ENCODE peak calls at places on chromosome 17, in seven cellular contexts. G is Daoy; U is left ventricle myocardium inferior; R is islet precursor cell; A is GM04503; D is CD4-positive, alpha-beta memory T cell; V is left colon. W is an unnamed sample.

GRCh38 chr17:59837362-59838195 is 55.2 kb downstream of the TUBD1 start:
- DNase-seq in G (peak), U (no peak), R (peak), A (peak), D (peak), V (peak), W (peak)

GRCh38 chr17:27256225-27257030 is 37.5 kb upstream of the WSB1 start:
- DNase-seq in G (no peak), U (no peak), R (no peak), A (peak), D (no peak), V (no peak), W (no peak)

GRCh38 chr17:81840826-81841778 is 6.3 kb upstream of the PPP1R27 start:
- DNase-seq in G (no peak), U (peak), R (peak), A (no peak), D (no peak), V (no peak), W (peak)

GRCh38 chr17:75504347-75505151 is 10.8 kb downstream of the CASKIN2 start:
- DNase-seq in G (peak), U (no peak), R (peak), A (no peak), D (peak), V (no peak), W (peak)

GRCh38 chr17:75872434-75873351 is 5.7 kb downstream of the TRIM47 start:
- DNase-seq in G (peak), U (peak), R (peak), A (no peak), D (peak), V (peak), W (no peak)

GRCh38 chr17:50668025-50668837 is 33.5 kb downstream of the ABCC3 start:
- DNase-seq in G (peak), U (no peak), R (no peak), A (no peak), D (no peak), V (no peak), W (no peak)

GRCh38 chr17:74072340-74072739 is 131.1 kb upstream of the RPL38 start:
- DNase-seq in G (no peak), U (no peak), R (no peak), A (no peak), D (no peak), V (no peak), W (no peak)

GRCh38 chr17:44324092-44324570 is 492 bp downstream of the SLC25A39 start:
- DNase-seq in G (no peak), U (no peak), R (peak), A (no peak), D (no peak), V (no peak), W (no peak)

GRCh38 chr17:27892866-27893769 is at the start of gene LYRM9:
- DNase-seq in G (peak), U (peak), R (peak), A (peak), D (peak), V (peak), W (peak)

GRCh38 chr17:7579001-7579838 is at the start of gene CD68:
- DNase-seq in G (peak), U (peak), R (peak), A (peak), D (peak), V (peak), W (no peak)

GRCh38 chr17:41959336-41960095 is 7.1 kb upstream of the CNP start:
- DNase-seq in G (peak), U (no peak), R (peak), A (no peak), D (no peak), V (no peak), W (no peak)